ENCODE peak calls at places on chromosomes 3 and 15, in five cellular contexts. One of them, this sample, is unnamed.

GRCh38 chr3:39280569-39280968 is 733 bp upstream of the CX3CR1 start:
- DNase-seq in mesenchymal stem cell: no peak
- DNase-seq in trophoblast cell: no peak
- DNase-seq in neuronal stem cell: no peak
- DNase-seq in IMR-90: no peak
- DNase-seq in this sample: no peak

GRCh38 chr3:51386159-51386851 is 1.2 kb downstream of the MANF start:
- DNase-seq in IMR-90: no peak
- DNase-seq in trophoblast cell: no peak
- DNase-seq in neuronal stem cell: no peak
- DNase-seq in mesenchymal stem cell: peak
- DNase-seq in this sample: peak

GRCh38 chr15:83626171-83626802 is 27.6 kb upstream of the ADAMTSL3 start:
- DNase-seq in neuronal stem cell: no peak
- DNase-seq in mesenchymal stem cell: peak
- DNase-seq in trophoblast cell: no peak
- DNase-seq in IMR-90: no peak
- DNase-seq in this sample: no peak

GRCh38 chr3:117887896-117888295 is 1146.8 kb downstream of the IGSF11 start:
- DNase-seq in neuronal stem cell: no peak
- DNase-seq in IMR-90: peak
- DNase-seq in mesenchymal stem cell: peak
- DNase-seq in trophoblast cell: no peak
- DNase-seq in this sample: no peak

GRCh38 chr3:155070932-155071387 is 9.2 kb upstream of the MME start:
- DNase-seq in trophoblast cell: peak
- DNase-seq in mesenchymal stem cell: peak
- DNase-seq in IMR-90: peak
- DNase-seq in neuronal stem cell: no peak
- DNase-seq in this sample: no peak

GRCh38 chr15:71396536-71397125 is 281.4 kb downstream of the THSD4 start:
- DNase-seq in neuronal stem cell: no peak
- DNase-seq in IMR-90: no peak
- DNase-seq in trophoblast cell: no peak
- DNase-seq in mesenchymal stem cell: no peak
- DNase-seq in this sample: no peak

GRCh38 chr3:124837065-124837464 is 50.1 kb downstream of the ITGB5 start:
- DNase-seq in trophoblast cell: no peak
- DNase-seq in neuronal stem cell: no peak
- DNase-seq in IMR-90: no peak
- DNase-seq in mesenchymal stem cell: peak
- DNase-seq in this sample: no peak

GRCh38 chr15:64754663-64755426 is 20.5 kb downstream of the RBPMS2 start:
- DNase-seq in neuronal stem cell: no peak
- DNase-seq in trophoblast cell: no peak
- DNase-seq in IMR-90: no peak
- DNase-seq in mesenchymal stem cell: no peak
- DNase-seq in this sample: no peak

GRCh38 chr15:62291262-62291661 is 126.2 kb upstream of the C2CD4B start:
- DNase-seq in neuronal stem cell: no peak
- DNase-seq in mesenchymal stem cell: no peak
- DNase-seq in IMR-90: no peak
- DNase-seq in trophoblast cell: no peak
- DNase-seq in this sample: no peak

GRCh38 chr15:39165026-39165706 is 415.7 kb upstream of the THBS1 start:
- DNase-seq in neuronal stem cell: no peak
- DNase-seq in IMR-90: peak
- DNase-seq in mesenchymal stem cell: no peak
- DNase-seq in trophoblast cell: no peak
- DNase-seq in this sample: no peak

GRCh38 chr3:177563381-177563780 is 366.1 kb upstream of the TBL1XR1 start:
- DNase-seq in neuronal stem cell: no peak
- DNase-seq in IMR-90: peak
- DNase-seq in trophoblast cell: no peak
- DNase-seq in mesenchymal stem cell: no peak
- DNase-seq in this sample: no peak

GRCh38 chr15:42232606-42233005 is 24.5 kb upstream of the VPS39 start:
- DNase-seq in mesenchymal stem cell: no peak
- DNase-seq in trophoblast cell: peak
- DNase-seq in IMR-90: no peak
- DNase-seq in neuronal stem cell: no peak
- DNase-seq in this sample: no peak

GRCh38 chr15:65069179-65069578 is 1.4 kb upstream of the RASL12 start:
- DNase-seq in neuronal stem cell: no peak
- DNase-seq in mesenchymal stem cell: peak
- DNase-seq in IMR-90: peak
- DNase-seq in trophoblast cell: no peak
- DNase-seq in this sample: no peak

GRCh38 chr3:44355634-44356033 is 17.1 kb downstream of the TCAIM start:
- DNase-seq in IMR-90: peak
- DNase-seq in trophoblast cell: no peak
- DNase-seq in mesenchymal stem cell: peak
- DNase-seq in neuronal stem cell: no peak
- DNase-seq in this sample: no peak

GRCh38 chr3:191387441-191388077 is 57.2 kb upstream of the UTS2B start:
- DNase-seq in mesenchymal stem cell: peak
- DNase-seq in neuronal stem cell: no peak
- DNase-seq in trophoblast cell: no peak
- DNase-seq in IMR-90: no peak
- DNase-seq in this sample: no peak

GRCh38 chr3:62567097-62568021 is 194.0 kb upstream of the FEZF2 start:
- DNase-seq in IMR-90: peak
- DNase-seq in neuronal stem cell: no peak
- DNase-seq in mesenchymal stem cell: peak
- DNase-seq in trophoblast cell: no peak
- DNase-seq in this sample: no peak

GRCh38 chr15:100140527-100141303 is 201.1 kb downstream of the ADAMTS17 start:
- DNase-seq in trophoblast cell: peak
- DNase-seq in neuronal stem cell: no peak
- DNase-seq in IMR-90: no peak
- DNase-seq in mesenchymal stem cell: no peak
- DNase-seq in this sample: no peak

GRCh38 chr3:120088622-120089021 is 5.6 kb downstream of the GSK3B start:
- DNase-seq in IMR-90: no peak
- DNase-seq in neuronal stem cell: no peak
- DNase-seq in trophoblast cell: no peak
- DNase-seq in mesenchymal stem cell: no peak
- DNase-seq in this sample: no peak

GRCh38 chr3:13878711-13879101 is 1.2 kb downstream of the WNT7A start:
- DNase-seq in trophoblast cell: no peak
- DNase-seq in IMR-90: no peak
- DNase-seq in mesenchymal stem cell: no peak
- DNase-seq in neuronal stem cell: peak
- DNase-seq in this sample: peak

GRCh38 chr15:89114974-89115373 is 26.7 kb downstream of the ABHD2 start:
- DNase-seq in trophoblast cell: no peak
- DNase-seq in IMR-90: peak
- DNase-seq in neuronal stem cell: no peak
- DNase-seq in mesenchymal stem cell: peak
- DNase-seq in this sample: no peak

GRCh38 chr3:54150864-54151467 is 28.6 kb downstream of the CACNA2D3 start:
- DNase-seq in IMR-90: no peak
- DNase-seq in mesenchymal stem cell: no peak
- DNase-seq in neuronal stem cell: no peak
- DNase-seq in trophoblast cell: no peak
- DNase-seq in this sample: no peak

GRCh38 chr3:74630602-74631001 is 16.1 kb upstream of the CNTN3 start:
- DNase-seq in neuronal stem cell: no peak
- DNase-seq in mesenchymal stem cell: no peak
- DNase-seq in IMR-90: peak
- DNase-seq in trophoblast cell: no peak
- DNase-seq in this sample: no peak

DNA sequence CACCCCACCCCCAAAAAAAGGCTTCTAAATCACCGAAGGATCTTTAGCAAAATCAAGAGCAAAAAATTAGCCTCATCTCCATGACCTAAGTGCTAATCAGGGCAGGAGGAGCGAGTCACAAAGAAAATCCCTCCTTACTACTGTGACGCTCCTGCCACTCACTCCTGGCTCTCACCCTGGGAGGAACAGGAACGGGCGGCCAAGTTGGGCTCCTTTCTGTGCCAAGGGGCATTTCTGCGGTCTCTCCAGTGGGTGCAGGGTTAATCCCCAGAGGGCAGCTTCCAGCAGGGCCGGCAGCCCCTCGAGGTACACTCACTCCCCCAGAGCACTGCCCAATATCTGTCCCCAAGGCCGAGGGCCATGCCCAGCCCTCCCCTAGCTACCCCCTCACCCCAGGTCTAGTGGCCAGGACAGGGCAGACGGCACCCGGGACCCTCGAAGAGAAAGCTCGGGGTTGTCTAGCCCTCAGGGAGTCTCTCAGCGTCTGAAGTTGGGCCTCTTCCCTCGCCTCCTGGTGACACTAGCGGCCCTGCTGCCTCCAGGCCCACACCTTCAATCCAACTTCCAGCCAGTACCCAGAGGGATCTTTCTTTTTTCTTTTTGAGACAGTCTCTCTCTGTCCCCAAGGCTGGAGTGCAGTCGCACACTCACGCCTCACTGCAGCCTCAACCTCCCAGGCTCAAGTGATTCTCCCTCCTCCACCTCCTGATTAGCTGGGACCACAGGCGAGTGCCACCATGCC is 706 bp downstream of the CAV3 start:
- DNase-seq in mesenchymal stem cell: no peak
- DNase-seq in IMR-90: no peak
- DNase-seq in trophoblast cell: no peak
- DNase-seq in neuronal stem cell: no peak
- DNase-seq in this sample: no peak
- H4K8ac ChIP-seq in mesenchymal stem cell: no peak
- H4K8ac ChIP-seq in IMR-90: no peak
- H4K8ac ChIP-seq in trophoblast cell: no peak
- H4K8ac ChIP-seq in neuronal stem cell: peak
- H4K8ac ChIP-seq in this sample: no peak

GRCh38 chr3:131114201-131114600 is 87.5 kb downstream of the NEK11 start:
- DNase-seq in IMR-90: no peak
- DNase-seq in mesenchymal stem cell: no peak
- DNase-seq in trophoblast cell: no peak
- DNase-seq in neuronal stem cell: no peak
- DNase-seq in this sample: no peak
- H3K14ac ChIP-seq in IMR-90: no peak
- H3K14ac ChIP-seq in mesenchymal stem cell: no peak
- H3K14ac ChIP-seq in trophoblast cell: no peak
- H3K14ac ChIP-seq in neuronal stem cell: no peak
- H3K14ac ChIP-seq in this sample: no peak

DNA sequence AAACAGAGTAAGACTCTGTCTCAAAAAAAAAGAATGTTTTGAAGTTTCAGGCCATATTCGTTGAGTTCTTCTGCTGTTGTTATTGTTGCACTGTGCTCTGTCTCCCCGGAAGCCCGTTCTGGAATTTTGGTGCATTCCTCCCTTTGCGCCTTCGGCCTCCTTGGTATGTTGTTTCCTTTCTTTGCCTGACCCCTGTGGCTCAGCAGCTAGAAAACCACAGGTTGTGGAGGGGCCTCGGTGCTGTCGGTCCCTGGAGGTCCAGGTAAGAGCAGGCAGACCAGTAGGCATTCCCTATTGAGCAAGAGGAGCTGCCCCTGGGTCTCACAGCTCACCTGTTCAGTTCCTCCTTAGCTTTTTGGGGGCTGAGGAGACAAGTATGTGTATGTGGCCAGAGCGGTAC is 51.0 kb upstream of the DLG1 start:
- DNase-seq in neuronal stem cell: no peak
- DNase-seq in trophoblast cell: peak
- DNase-seq in IMR-90: no peak
- DNase-seq in mesenchymal stem cell: no peak
- DNase-seq in this sample: peak
- H4K8ac ChIP-seq in neuronal stem cell: no peak
- H4K8ac ChIP-seq in trophoblast cell: no peak
- H4K8ac ChIP-seq in IMR-90: no peak
- H4K8ac ChIP-seq in mesenchymal stem cell: no peak
- H4K8ac ChIP-seq in this sample: no peak

DNA sequence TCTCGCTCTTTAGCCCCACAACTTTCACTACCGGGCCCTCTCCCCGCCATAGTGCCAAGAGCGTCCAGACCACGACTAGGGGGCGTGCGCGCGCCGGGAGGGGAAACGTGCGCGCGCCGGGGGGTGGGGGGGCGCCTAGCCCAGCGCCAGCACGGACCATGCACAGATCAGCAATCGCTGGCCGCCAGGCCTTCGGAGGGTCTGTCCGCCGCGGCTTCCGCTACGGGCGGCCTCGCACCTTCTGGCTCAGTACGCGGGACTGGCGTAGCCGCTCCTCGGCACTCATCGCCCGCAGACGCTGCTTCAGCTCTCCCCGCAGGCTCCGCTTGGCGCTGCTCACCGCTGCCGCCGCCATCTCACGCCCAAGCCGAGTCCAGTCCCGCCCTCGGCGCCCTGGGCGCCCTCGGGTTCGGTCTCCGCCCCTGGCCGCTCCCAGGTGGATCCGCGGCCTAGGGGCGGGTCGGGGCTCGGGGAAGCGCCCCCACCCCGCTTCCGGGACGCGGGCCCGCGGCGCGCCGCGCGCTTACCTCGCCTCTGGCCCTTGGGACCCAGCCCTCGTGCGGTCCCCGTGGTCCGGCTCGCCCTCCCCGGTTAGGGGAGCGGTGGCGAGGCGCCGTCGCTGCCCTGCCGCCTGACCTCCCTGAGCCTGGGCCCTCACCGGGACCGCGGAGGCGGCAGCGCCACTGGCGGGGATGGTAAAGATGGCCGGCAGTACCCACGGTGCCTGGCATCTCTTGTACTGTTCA is at the start of gene MTHFS:
- DNase-seq in neuronal stem cell: peak
- DNase-seq in mesenchymal stem cell: peak
- DNase-seq in IMR-90: peak
- DNase-seq in trophoblast cell: peak
- DNase-seq in this sample: peak
- H3K14ac ChIP-seq in neuronal stem cell: peak
- H3K14ac ChIP-seq in mesenchymal stem cell: peak
- H3K14ac ChIP-seq in IMR-90: peak
- H3K14ac ChIP-seq in trophoblast cell: peak
- H3K14ac ChIP-seq in this sample: peak

GRCh38 chr3:134253475-134254231 is 3.0 kb upstream of the RYK start:
- DNase-seq in trophoblast cell: no peak
- DNase-seq in neuronal stem cell: no peak
- DNase-seq in IMR-90: no peak
- DNase-seq in mesenchymal stem cell: no peak
- DNase-seq in this sample: no peak
- H4K8ac ChIP-seq in trophoblast cell: no peak
- H4K8ac ChIP-seq in neuronal stem cell: no peak
- H4K8ac ChIP-seq in IMR-90: no peak
- H4K8ac ChIP-seq in mesenchymal stem cell: no peak
- H4K8ac ChIP-seq in this sample: no peak

GRCh38 chr3:46576899-46577298 is 10.8 kb upstream of the LRRC2 start:
- DNase-seq in neuronal stem cell: no peak
- DNase-seq in mesenchymal stem cell: no peak
- DNase-seq in trophoblast cell: no peak
- DNase-seq in IMR-90: no peak
- DNase-seq in this sample: peak

GRCh38 chr3:46576386-46576785 is 10.3 kb upstream of the LRRC2 start:
- DNase-seq in mesenchymal stem cell: no peak
- DNase-seq in neuronal stem cell: no peak
- DNase-seq in IMR-90: no peak
- DNase-seq in trophoblast cell: no peak
- DNase-seq in this sample: no peak

GRCh38 chr3:46580675-46581074 is 14.6 kb upstream of the LRRC2 start:
- DNase-seq in mesenchymal stem cell: no peak
- DNase-seq in neuronal stem cell: no peak
- DNase-seq in trophoblast cell: no peak
- DNase-seq in IMR-90: no peak
- DNase-seq in this sample: no peak

GRCh38 chr3:46578973-46579755 is 13.1 kb upstream of the LRRC2 start:
- DNase-seq in mesenchymal stem cell: no peak
- DNase-seq in neuronal stem cell: no peak
- DNase-seq in trophoblast cell: no peak
- DNase-seq in IMR-90: no peak
- DNase-seq in this sample: no peak

GRCh38 chr3:46579756-46580286 is 13.7 kb upstream of the LRRC2 start:
- DNase-seq in IMR-90: no peak
- DNase-seq in trophoblast cell: no peak
- DNase-seq in mesenchymal stem cell: no peak
- DNase-seq in neuronal stem cell: no peak
- DNase-seq in this sample: no peak
- H3K14ac ChIP-seq in IMR-90: no peak
- H3K14ac ChIP-seq in trophoblast cell: no peak
- H3K14ac ChIP-seq in mesenchymal stem cell: no peak
- H3K14ac ChIP-seq in neuronal stem cell: no peak
- H3K14ac ChIP-seq in this sample: no peak

This sample was measured in H9.